ENCODE peak calls at places on chromosomes 5 and 9, in seven cellular contexts. X is SK-N-SH, Q is HepG2, J is GM12892, K is GM12878, L is H1, E is K562. G is an unnamed sample.

GRCh38 chr9:17571825-17572224 is 7.0 kb upstream of the SH3GL2 start:
- DNase-seq in X (no peak), Q (no peak), J (no peak), K (no peak), L (no peak), E (no peak), G (no peak)

GRCh38 chr5:176373100-176373818 is 8.0 kb downstream of the ARL10 start:
- DNase-seq in X (no peak), Q (no peak), J (no peak), K (no peak), L (no peak), E (no peak), G (no peak)

GRCh38 chr9:87441251-87441650 is 56.4 kb upstream of the DAPK1 start:
- DNase-seq in X (no peak), Q (no peak), J (no peak), K (no peak), L (no peak), E (no peak), G (no peak)

GRCh38 chr5:142484821-142485387 is 160.1 kb upstream of the SPRY4 start:
- DNase-seq in X (no peak), Q (peak; percentile 29), J (no peak), K (no peak), L (no peak), E (no peak), G (no peak)

GRCh38 chr5:142685418-142686209 is at the start of gene FGF1:
- DNase-seq in X (peak; percentile 76), Q (no peak), J (no peak), K (no peak), L (no peak), E (no peak), G (no peak)

GRCh38 chr5:171494452-171495121 is 75.1 kb downstream of the FGF18 start:
- DNase-seq in X (peak; percentile 86), Q (peak; percentile 28), J (no peak), K (no peak), L (peak; percentile 74), E (peak; percentile 89), G (no peak)

GRCh38 chr9:95999390-95999789 is 123.9 kb downstream of the ERCC6L2 start:
- DNase-seq in X (no peak), Q (no peak), J (no peak), K (no peak), L (no peak), E (no peak), G (no peak)

GRCh38 chr5:133596049-133596448 is 16.3 kb downstream of the FSTL4 start:
- DNase-seq in X (no peak), Q (no peak), J (no peak), K (no peak), L (no peak), E (no peak), G (no peak)

GRCh38 chr5:107474361-107474723 is 196.4 kb downstream of the EFNA5 start:
- DNase-seq in X (no peak), Q (no peak), J (no peak), K (no peak), L (no peak), E (no peak), G (no peak)

GRCh38 chr9:28365736-28366135 is 792.5 kb upstream of the C9orf72 start:
- DNase-seq in X (no peak), Q (no peak), J (no peak), K (no peak), L (no peak), E (no peak), G (no peak)

GRCh38 chr9:101054657-101055056 is 26.1 kb downstream of the PLPPR1 start:
- DNase-seq in X (no peak), Q (no peak), J (no peak), K (no peak), L (no peak), E (no peak), G (no peak)

GRCh38 chr5:54313311-54314270 is 3.2 kb upstream of the ARL15 start:
- DNase-seq in X (no peak), Q (no peak), J (no peak), K (no peak), L (no peak), E (no peak), G (no peak)

GRCh38 chr5:50965621-50966362 is 299.4 kb downstream of the PARP8 start:
- DNase-seq in X (peak; percentile 40), Q (no peak), J (no peak), K (no peak), L (peak; percentile 59), E (no peak), G (no peak)

GRCh38 chr9:121280715-121281613 is 13.0 kb downstream of the GSN start:
- DNase-seq in X (no peak), Q (peak; percentile 80), J (no peak), K (no peak), L (no peak), E (no peak), G (no peak)

GRCh38 chr9:94563548-94563947 is 8.7 kb downstream of the PCAT7 start:
- DNase-seq in X (no peak), Q (no peak), J (no peak), K (no peak), L (no peak), E (no peak), G (no peak)

DNA sequence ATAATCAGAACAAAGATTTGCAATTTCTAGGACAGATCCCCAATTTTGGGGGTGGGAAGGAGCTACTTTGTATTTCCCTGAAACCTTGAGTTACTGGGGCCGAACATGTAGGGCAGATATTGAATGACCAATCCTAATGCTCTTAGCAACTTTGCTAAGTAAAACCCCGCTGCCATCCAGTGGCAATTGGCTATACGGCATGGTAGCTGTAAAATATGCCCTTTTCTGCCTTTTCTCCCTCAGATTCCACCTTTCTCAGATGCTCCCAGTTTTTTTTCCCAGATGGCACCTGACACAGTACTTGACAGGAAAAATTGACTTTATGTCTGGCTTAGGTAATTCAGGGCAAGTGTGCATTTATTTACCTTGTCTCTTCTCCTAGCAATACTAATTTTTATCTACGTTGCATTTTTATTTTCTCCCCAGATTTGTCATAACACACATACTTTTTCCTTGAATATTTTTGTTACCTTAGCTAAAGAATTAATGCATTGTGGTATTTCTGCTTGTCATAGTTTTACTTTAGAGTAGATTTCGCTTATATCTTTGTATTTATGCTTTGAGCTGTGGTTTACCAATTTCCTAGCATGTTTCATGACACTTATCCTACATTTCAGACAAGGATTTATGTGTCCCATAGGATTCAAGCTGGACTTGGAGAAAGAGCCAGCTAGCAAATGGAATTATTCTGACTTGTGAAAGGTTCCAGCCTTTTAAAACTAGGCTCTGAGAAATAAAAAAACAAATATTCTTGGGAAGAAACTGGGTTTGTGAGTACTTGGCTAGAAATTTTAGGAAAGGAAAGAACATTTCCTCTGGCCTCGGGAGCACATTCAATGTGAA is 37.3 kb downstream of the PIK3R1 start:
- DNase-seq in X (peak; percentile 67), Q (peak; percentile 63), J (peak; percentile 22), K (no peak), L (peak; percentile 58), E (peak; percentile 10), G (no peak)
- TF ChIP-seq POLR2AphosphoS5 in X (no peak), Q (no peak), J (no peak), K (no peak), L (no peak), E (no peak), G (no peak)

DNA sequence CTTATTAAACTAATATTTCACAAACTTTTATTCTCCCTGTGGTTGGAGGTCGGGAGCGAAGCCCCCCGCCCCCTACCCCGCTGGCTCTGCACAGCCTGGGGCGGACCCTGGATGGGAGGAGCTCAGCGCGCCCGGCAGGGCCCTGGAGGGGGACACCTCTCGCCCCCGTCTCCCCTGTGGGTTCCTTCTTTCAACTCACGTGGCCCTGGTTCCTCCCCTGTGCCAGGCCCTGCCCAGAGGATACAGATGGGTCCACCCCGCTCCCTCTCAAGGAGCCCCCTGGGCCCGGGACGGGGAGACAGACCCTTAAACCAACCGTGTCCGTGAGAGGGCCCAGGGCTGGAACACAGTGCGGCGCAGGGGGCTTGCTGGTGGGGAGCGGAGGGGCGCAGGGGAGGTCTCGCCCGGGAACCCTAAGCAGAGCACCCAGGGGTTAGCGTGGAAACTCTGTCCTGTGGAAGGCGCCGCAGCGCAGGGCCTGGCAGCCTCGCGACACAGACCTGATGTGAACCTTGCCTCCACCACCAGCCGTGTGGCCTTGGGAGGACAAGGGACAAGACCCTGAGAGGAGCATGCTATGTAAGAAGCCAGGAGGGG is 103.7 kb upstream of the MVB12B start:
- DNase-seq in X (no peak), Q (no peak), J (no peak), K (no peak), L (peak; percentile 49), E (no peak), G (no peak)
- TF ChIP-seq TAF1 in X (no peak), Q (no peak), J (no peak), K (no peak), L (no peak), E (no peak), G (no peak)

GRCh38 chr9:98127226-98127625 is 8.2 kb upstream of the TRIM14 start:
- DNase-seq in X (no peak), Q (no peak), J (no peak), K (no peak), L (no peak), E (no peak), G (no peak)

GRCh38 chr9:98124637-98125426 is 5.8 kb upstream of the TRIM14 start:
- DNase-seq in X (no peak), Q (no peak), J (no peak), K (no peak), L (no peak), E (no peak), G (no peak)

GRCh38 chr9:98129451-98129881 is 10.4 kb upstream of the TRIM14 start:
- DNase-seq in X (no peak), Q (no peak), J (peak; percentile 58), K (no peak), L (no peak), E (no peak), G (peak; percentile 59)

GRCh38 chr9:98130576-98131228 is 11.7 kb upstream of the TRIM14 start:
- DNase-seq in X (no peak), Q (no peak), J (no peak), K (no peak), L (no peak), E (no peak), G (no peak)

GRCh38 chr9:98128316-98128715 is 9.3 kb upstream of the TRIM14 start:
- DNase-seq in X (no peak), Q (no peak), J (no peak), K (no peak), L (no peak), E (no peak), G (no peak)
- TF ChIP-seq POLR2AphosphoS5 in X (no peak), Q (no peak), J (no peak), K (no peak), L (no peak), E (no peak), G (no peak)

DNA sequence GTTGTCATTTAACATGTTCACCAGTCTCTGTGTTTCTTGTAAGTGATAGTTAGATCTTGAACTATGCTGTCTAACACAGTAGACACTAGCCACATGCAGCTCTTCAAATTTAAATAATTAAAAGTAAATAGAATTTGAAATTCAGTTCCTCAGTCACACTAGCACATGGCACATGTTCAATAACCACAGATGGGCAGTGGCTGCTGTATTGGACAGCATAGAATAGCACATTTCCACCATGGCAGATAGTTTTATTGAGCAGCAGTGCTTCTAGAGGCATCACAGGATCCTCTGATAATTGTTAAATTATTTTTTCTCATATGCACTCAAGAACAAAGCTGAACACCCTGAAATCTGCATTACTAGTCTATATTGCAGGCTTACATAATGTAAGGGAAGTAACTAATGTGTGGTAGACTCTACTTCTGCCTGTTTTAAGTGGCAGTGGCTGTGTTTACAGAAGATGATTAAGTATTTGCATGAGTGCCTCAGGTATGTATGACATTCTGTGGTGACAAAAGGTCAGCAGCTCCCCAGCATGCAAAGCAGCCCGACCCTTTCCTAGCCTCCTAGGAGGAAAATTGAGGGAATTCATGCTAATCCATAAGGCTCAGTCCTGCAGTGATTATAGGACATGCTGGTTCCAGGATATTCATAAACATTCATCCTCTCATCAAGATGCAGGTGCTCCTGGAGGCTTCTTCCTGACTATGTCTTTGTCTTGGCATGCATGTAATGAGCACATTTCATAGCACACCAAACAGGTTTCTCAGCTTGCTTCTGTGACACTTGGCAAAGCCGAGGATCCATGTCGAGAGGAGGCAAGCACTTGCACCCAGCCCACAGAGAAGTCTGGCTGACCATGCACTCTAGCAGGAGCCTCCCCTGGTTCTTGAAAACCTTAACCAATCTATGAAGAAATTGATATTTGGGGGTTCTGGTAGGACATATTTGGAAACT is 45.5 kb downstream of the SH3RF2 start:
- DNase-seq in X (no peak), Q (peak; percentile 79), J (no peak), K (no peak), L (no peak), E (no peak), G (no peak)
- TF ChIP-seq TAF1 in X (no peak), Q (no peak), J (no peak), K (no peak), L (no peak), E (no peak), G (no peak)

G was measured in GM12891.